ENCODE peak calls at places on chromosomes 12 and 14, in ten cellular contexts. J, A, Y, O, X, E, B, C, P and V are unnamed samples.

GRCh38 chr14:33085799-33086198 is 147.1 kb downstream of the NPAS3 start:
- DNase-seq in B (no peak), O (no peak), A (no peak), Y (no peak), C (no peak), E (no peak), J (no peak), X (no peak), P (no peak), V (no peak)

GRCh38 chr14:54447231-54447692 is 6.1 kb upstream of the CNIH1 start:
- DNase-seq in B (no peak), O (no peak), A (no peak), C (peak; percentile 94), X (no peak), P (no peak), Y (no peak), E (peak; percentile 52), J (no peak), V (no peak)

GRCh38 chr14:24321212-24321975 is 10.1 kb downstream of the LTB4R start:
- DNase-seq in A (no peak), J (no peak), E (no peak), Y (no peak), C (no peak), X (no peak), P (peak; percentile 30), B (no peak), O (no peak), V (no peak)

GRCh38 chr12:27901959-27902358 is 70.6 kb downstream of the PTHLH start:
- DNase-seq in J (no peak), Y (no peak), C (no peak), O (no peak), P (no peak), A (no peak), X (no peak), E (peak; percentile 44), B (no peak), V (peak; percentile 53)

GRCh38 chr12:80364056-80364455 is 80.0 kb upstream of the PTPRQ start:
- DNase-seq in P (no peak), O (no peak), Y (no peak), J (no peak), B (no peak), E (peak; percentile 10), X (no peak), C (peak; percentile 56), A (no peak), V (no peak)

GRCh38 chr14:79293482-79293881 is 917.8 kb downstream of the DIO2 start:
- DNase-seq in E (peak; percentile 15), A (no peak), B (no peak), O (no peak), P (no peak), J (no peak), X (no peak), Y (no peak), C (no peak), V (no peak)

GRCh38 chr12:56071648-56072047 is 8.3 kb upstream of the ERBB3 start:
- DNase-seq in C (no peak), Y (no peak), J (peak; percentile 23), A (no peak), E (peak; percentile 51), O (no peak), P (no peak), X (no peak), B (no peak), V (peak; percentile 40)

GRCh38 chr14:73153272-73153671 is 17.0 kb downstream of the PSEN1 start:
- DNase-seq in B (no peak), X (no peak), O (no peak), E (peak; percentile 69), A (no peak), C (no peak), Y (no peak), J (no peak), P (no peak), V (peak; percentile 63)

DNA sequence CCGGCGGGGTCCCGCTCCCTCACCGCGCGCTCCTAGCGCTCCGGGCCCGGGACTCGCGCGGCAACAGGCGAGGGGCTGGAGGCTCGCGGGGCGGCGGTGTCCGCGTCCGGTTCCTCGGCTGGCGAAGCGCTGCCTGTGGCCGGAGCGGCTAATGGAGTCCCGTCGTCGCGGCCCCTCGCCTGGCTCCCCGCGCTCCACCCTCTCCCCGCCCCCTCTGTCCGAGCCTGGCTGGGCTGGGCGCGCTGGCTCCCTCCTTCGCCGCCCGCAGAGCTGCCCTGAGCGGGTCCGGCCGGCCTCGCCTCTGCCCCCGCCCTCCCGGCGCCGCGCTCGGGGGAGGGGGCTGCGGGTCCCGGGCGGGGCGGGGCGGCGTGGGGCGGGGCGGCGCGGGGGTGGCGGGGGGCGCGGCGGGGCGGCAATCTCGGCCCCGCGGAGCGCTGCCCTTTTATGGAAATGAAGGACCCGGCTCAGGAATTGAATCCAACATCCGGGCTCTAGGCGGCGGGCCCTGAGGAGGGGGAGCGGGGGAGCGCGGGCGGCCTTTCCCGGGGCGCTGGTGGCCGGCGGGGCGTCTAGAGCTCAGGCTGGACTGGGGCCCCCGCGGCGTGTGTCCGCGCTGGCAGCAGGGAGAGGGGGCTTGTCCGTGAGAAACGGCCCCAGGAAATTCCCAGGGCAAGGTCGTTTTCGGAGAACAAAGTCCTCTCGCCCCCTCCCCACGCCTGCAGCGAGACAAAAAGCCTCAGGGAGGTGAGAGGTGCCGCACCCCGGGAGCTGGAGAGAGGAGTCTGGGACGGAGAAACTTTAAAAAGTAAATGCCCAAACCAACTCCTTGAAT is at the start of gene FERMT2:
- DNase-seq in B (peak; percentile 86), P (peak; percentile 10), C (peak; percentile 83), O (peak; percentile 92), E (peak; percentile 82), X (peak; percentile 92), J (no peak), A (peak; percentile 92), Y (no peak), V (peak; percentile 72)
- TF ChIP-seq CTCF in B (peak; percentile 20), P (no peak), C (no peak), O (no peak), E (no peak), X (no peak), J (no peak), A (peak; percentile 0), Y (no peak), V (no peak)

GRCh38 chr12:119808441-119808840 is 68.7 kb downstream of the CIT start:
- DNase-seq in E (peak; percentile 32), Y (no peak), A (no peak), X (no peak), C (peak; percentile 82), B (no peak), J (no peak), O (no peak), P (no peak), V (no peak)

GRCh38 chr12:119807380-119807779 is 69.7 kb downstream of the CIT start:
- DNase-seq in Y (no peak), E (no peak), C (no peak), P (no peak), X (no peak), O (no peak), A (no peak), B (no peak), J (no peak), V (no peak)

GRCh38 chr12:119804011-119804641 is 73.0 kb downstream of the CIT start:
- DNase-seq in P (no peak), X (peak; percentile 74), C (peak; percentile 87), J (no peak), O (peak; percentile 35), A (peak; percentile 51), B (peak; percentile 67), E (peak; percentile 78), Y (no peak), V (peak; percentile 66)

GRCh38 chr12:119802472-119802871 is 74.6 kb downstream of the CIT start:
- DNase-seq in A (peak; percentile 21), X (peak; percentile 66), E (peak; percentile 59), J (no peak), O (peak; percentile 38), C (no peak), P (no peak), B (peak; percentile 56), Y (no peak), V (no peak)

GRCh38 chr12:119803391-119803791 is 73.7 kb downstream of the CIT start:
- DNase-seq in O (no peak), A (no peak), E (peak; percentile 42), C (no peak), Y (no peak), P (no peak), B (peak; percentile 15), X (no peak), J (no peak), V (peak; percentile 47)
- H3K4me3 ChIP-seq in O (peak overlapping the region; percentile 54), A (peak overlapping the region; percentile 45), E (peak overlapping the region; percentile 20), C (no peak overlapping the region), Y (peak overlapping the region; percentile 31), P (no peak overlapping the region), B (peak overlapping the region; percentile 24), X (peak overlapping the region; percentile 41), J (peak overlapping the region; percentile 49), V (peak overlapping the region; percentile 60)

GRCh38 chr14:77205566-77205965 is 24.0 kb downstream of the TMEM63C start:
- DNase-seq in E (no peak), B (no peak), Y (no peak), A (no peak), J (no peak), P (no peak), X (peak; percentile 37), C (no peak), O (no peak), V (no peak)

GRCh38 chr14:77201696-77202095 is 20.1 kb downstream of the TMEM63C start:
- DNase-seq in P (no peak), B (no peak), X (no peak), C (no peak), Y (no peak), O (no peak), J (no peak), E (no peak), A (no peak), V (no peak)

GRCh38 chr14:77204457-77204796 is 22.8 kb downstream of the TMEM63C start:
- DNase-seq in O (no peak), C (peak; percentile 42), B (no peak), P (no peak), J (no peak), Y (no peak), A (no peak), X (no peak), E (no peak), V (no peak)

GRCh38 chr14:77204907-77205306 is 23.3 kb downstream of the TMEM63C start:
- DNase-seq in B (no peak), O (no peak), P (no peak), Y (no peak), X (peak; percentile 27), A (no peak), E (no peak), C (no peak), J (no peak), V (no peak)

DNA sequence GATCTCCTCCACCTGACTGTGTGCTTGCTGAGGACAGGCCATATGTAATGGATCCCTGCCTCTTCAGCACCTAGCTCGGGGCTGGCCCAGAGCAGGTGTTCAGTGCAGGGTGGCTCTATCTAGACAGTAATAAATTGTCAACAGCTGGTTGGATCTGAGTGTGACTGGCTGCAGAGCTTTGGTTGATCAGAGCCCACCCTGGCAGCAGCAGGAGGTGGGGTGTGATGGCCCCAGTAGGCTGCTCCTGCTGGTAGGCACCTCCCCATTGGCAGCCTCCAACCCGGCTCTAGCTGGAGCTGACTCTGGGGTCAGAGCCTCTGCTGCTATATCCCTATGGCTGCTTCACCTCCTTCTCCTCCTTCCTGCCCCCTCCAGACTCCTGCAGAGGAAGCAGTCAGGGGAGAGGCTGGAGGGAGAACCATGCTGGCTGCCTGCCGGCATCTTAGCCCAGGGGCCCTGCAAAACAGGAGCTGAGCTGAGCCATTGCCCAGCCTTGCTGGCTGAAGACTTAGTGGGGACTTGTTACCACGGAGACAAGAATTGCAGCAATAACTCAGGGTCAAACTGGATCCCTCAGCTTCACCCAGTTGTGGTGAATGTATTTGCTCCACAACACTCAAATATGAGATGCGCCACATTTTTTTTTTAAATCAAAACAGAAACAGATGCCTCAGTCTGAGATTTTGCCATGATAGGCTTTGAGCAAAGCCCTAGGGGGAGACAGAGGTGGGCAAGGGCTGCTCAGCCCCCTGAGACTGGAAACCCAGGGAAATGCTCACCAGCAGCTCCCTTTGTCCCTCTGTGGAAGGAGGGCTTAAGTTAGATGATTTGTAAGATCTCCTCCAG is 22.2 kb downstream of the TMEM63C start:
- DNase-seq in J (no peak), P (no peak), A (no peak), B (no peak), E (no peak), X (no peak), Y (no peak), O (no peak), C (no peak), V (no peak)
- H3K36me3 ChIP-seq in J (no peaks in the 10 kb centered on the region), P (no peaks in the 10 kb centered on the region), A (no peaks in the 10 kb centered on the region), B (no peaks in the 10 kb centered on the region), E (no peaks in the 10 kb centered on the region), X (no peaks in the 10 kb centered on the region), Y (no peaks in the 10 kb centered on the region), O (no peaks in the 10 kb centered on the region), C (no peaks in the 10 kb centered on the region), V (no peaks in the 10 kb centered on the region)

GRCh38 chr14:92325835-92326234 is 2.9 kb downstream of the SLC24A4 start:
- DNase-seq in C (no peak), P (no peak), E (no peak), B (no peak), X (no peak), Y (no peak), O (no peak), A (no peak), J (no peak), V (no peak)
- TF ChIP-seq CTCF in C (peak; percentile 39), P (no peak), E (no peak), B (no peak), X (no peak), Y (no peak), O (no peak), A (no peak), J (no peak), V (peak; percentile 21)